ENCODE peak calls at places on chromosomes 7 and 10, in eight cellular contexts. V is OCI-LY7; J is colonic mucosa; I is HCT116; W is CD8-positive, alpha-beta T cell; N is fibroblast of pulmonary artery; R is BE2C; M is CD4-positive, CD25-positive, alpha-beta regulatory T cell. A is an unnamed sample.

GRCh38 chr7:4951903-4952636 is 6.9 kb downstream of the MMD2 start:
- DNase-seq in V (peak), J (no peak), I (no peak), W (no peak), N (peak), R (no peak), M (no peak), A (no peak)

GRCh38 chr7:46551603-46552002 is 630.5 kb upstream of the IGFBP3 start:
- DNase-seq in V (no peak), J (no peak), I (no peak), W (no peak), N (no peak), R (no peak), M (no peak), A (no peak)

GRCh38 chr10:116689096-116689495 is 53.3 kb downstream of the HSPA12A start:
- DNase-seq in V (no peak), J (no peak), I (no peak), W (no peak), N (no peak), R (no peak), M (no peak), A (no peak)

GRCh38 chr7:112743811-112744210 is 46.4 kb downstream of the TMEM168 start:
- DNase-seq in V (no peak), J (no peak), I (no peak), W (no peak), N (no peak), R (peak), M (no peak), A (no peak)

GRCh38 chr10:117003336-117003735 is 1.7 kb downstream of the SHTN1 start:
- DNase-seq in V (no peak), J (no peak), I (no peak), W (no peak), N (no peak), R (no peak), M (no peak), A (no peak)

GRCh38 chr10:113788604-113789083 is 37.2 kb downstream of the PLEKHS1 start:
- DNase-seq in V (no peak), J (peak), I (peak), W (no peak), N (peak), R (no peak), M (no peak), A (peak)

GRCh38 chr10:47020491-47020890 is 109.3 kb downstream of the PTPN20 start:
- DNase-seq in V (no peak), J (no peak), I (no peak), W (no peak), N (peak), R (no peak), M (no peak), A (peak)

GRCh38 chr10:72013202-72013945 is 49.2 kb downstream of the CHST3 start:
- DNase-seq in V (no peak), J (no peak), I (no peak), W (no peak), N (no peak), R (peak), M (no peak), A (no peak)

GRCh38 chr7:24932815-24933214 is 47.2 kb downstream of the OSBPL3 start:
- DNase-seq in V (peak), J (no peak), I (no peak), W (no peak), N (no peak), R (no peak), M (no peak), A (no peak)

GRCh38 chr7:13551503-13551902 is 438.0 kb downstream of the ETV1 start:
- DNase-seq in V (no peak), J (no peak), I (no peak), W (no peak), N (no peak), R (peak), M (no peak), A (no peak)

GRCh38 chr10:11180228-11180627 is 162.6 kb downstream of the CELF2 start:
- DNase-seq in V (no peak), J (no peak), I (no peak), W (peak), N (no peak), R (no peak), M (peak), A (no peak)

GRCh38 chr7:50792342-50793114 is 9.8 kb upstream of the GRB10 start:
- DNase-seq in V (no peak), J (no peak), I (no peak), W (no peak), N (peak), R (no peak), M (no peak), A (no peak)

GRCh38 chr10:33900591-33900990 is 566.1 kb upstream of the NRP1 start:
- DNase-seq in V (no peak), J (no peak), I (no peak), W (no peak), N (peak), R (no peak), M (no peak), A (no peak)

GRCh38 chr7:33447980-33448379 is 318.6 kb downstream of the BBS9 start:
- DNase-seq in V (no peak), J (no peak), I (no peak), W (no peak), N (peak), R (no peak), M (no peak), A (no peak)

GRCh38 chr7:150405584-150406310 is 26.6 kb downstream of the ZNF775 start:
- DNase-seq in V (peak), J (peak), I (no peak), W (no peak), N (no peak), R (no peak), M (no peak), A (no peak)

GRCh38 chr7:80552304-80552703 is 40.4 kb upstream of the GNAT3 start:
- DNase-seq in V (no peak), J (no peak), I (no peak), W (no peak), N (peak), R (no peak), M (no peak), A (no peak)

GRCh38 chr10:108852211-108852610 is 1071.1 kb downstream of the XPNPEP1 start:
- DNase-seq in V (no peak), J (no peak), I (no peak), W (no peak), N (no peak), R (no peak), M (no peak), A (no peak)

DNA sequence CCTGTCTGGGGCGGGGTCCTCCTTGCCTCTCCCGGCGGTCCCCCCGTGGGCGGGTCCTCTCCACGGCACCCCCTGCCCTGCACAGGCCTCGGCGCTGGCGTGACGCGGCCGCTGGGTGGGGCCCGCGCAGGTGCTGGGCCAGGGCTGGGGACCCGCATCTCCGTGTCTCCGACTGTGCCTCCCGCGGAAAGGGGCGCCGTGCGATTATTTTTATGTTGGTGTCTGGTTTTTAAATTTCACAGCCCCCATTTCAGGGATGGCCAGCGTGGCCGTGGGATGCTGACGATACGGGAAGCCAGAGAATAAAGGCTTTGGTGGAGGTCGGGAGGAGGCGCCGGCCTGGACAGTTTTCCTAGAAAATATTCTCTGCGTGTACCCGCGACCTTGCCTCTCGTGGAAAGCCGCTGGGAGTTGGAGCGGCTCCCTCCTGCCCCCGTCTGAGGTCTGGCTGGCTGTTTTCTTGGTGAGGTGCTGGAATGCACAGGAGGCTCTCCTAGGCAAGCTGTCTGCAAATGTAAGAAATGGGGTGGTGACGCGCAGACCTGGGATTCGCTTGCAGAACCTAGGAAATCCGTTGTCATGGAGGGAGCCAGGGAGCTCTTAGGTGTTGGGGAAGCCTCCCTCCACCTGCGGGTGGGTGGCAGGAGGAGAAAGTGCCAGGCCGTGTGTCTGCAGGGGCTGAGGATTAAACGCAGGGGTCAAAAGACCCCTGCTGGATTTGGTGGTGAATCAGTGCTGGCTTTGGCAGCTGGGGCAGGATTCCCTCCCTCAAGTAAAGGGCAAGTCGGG is 28.7 kb upstream of the JAKMIP3 start:
- DNase-seq in V (no peak), J (no peak), I (no peak), W (no peak), N (no peak), R (no peak), M (no peak), A (no peak)
- H3K4me3 ChIP-seq in V (no peak), J (peak), I (no peak), W (no peak), N (no peak), R (no peak), M (no peak), A (no peak)

GRCh38 chr7:132607656-132608055 is 31.4 kb upstream of the PLXNA4 start:
- DNase-seq in V (no peak), J (no peak), I (no peak), W (no peak), N (no peak), R (no peak), M (no peak), A (no peak)
- H3K4me3 ChIP-seq in V (no peak), J (no peak), I (no peak), W (no peak), N (no peak), R (no peak), M (no peak), A (no peak)

DNA sequence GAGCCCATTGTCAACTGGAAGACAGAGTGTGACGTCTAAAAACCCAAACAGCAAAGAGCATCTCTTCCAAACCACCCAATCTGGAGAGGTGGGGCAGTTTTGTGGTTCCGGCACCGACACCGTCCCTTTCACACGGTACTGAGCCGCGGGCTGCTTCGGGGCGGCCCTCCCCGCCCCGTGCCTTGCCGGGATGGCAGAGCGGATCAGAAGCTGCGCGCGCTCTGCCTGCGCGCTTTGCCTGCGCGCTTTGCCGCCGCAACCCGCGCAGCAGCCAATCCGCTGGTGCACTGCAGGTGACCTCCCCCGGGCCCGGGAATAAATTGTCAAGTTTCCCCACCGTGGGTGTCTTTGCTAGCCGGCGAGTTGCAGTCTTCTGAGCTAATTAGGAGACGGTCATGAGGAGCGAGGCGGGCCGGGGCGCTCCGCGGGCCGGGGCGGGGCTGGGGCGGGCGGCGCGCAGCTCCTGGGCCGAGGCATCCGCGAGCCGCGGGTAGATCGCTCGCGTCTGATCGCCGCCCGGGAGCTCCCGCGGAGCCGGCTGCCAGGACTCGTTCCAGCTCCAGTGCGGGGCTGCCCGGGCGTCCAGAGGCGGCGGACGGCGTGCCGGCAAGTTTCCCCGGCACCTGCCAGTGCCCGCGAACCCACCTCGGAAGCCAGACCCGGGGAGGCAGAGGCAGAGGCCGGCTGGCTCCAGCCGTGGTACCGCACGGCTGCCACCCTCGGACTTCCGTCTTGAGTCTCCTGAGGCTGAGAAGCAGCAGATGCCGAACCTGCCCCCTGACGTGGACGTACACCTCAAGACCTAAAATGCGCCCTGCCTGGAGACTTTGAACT is 536.0 kb upstream of the GALNT17 start:
- DNase-seq in V (no peak), J (peak), I (no peak), W (no peak), N (no peak), R (peak), M (no peak), A (no peak)
- H3K4me3 ChIP-seq in V (peak), J (peak), I (no peak), W (no peak), N (no peak), R (peak), M (no peak), A (peak)

DNA sequence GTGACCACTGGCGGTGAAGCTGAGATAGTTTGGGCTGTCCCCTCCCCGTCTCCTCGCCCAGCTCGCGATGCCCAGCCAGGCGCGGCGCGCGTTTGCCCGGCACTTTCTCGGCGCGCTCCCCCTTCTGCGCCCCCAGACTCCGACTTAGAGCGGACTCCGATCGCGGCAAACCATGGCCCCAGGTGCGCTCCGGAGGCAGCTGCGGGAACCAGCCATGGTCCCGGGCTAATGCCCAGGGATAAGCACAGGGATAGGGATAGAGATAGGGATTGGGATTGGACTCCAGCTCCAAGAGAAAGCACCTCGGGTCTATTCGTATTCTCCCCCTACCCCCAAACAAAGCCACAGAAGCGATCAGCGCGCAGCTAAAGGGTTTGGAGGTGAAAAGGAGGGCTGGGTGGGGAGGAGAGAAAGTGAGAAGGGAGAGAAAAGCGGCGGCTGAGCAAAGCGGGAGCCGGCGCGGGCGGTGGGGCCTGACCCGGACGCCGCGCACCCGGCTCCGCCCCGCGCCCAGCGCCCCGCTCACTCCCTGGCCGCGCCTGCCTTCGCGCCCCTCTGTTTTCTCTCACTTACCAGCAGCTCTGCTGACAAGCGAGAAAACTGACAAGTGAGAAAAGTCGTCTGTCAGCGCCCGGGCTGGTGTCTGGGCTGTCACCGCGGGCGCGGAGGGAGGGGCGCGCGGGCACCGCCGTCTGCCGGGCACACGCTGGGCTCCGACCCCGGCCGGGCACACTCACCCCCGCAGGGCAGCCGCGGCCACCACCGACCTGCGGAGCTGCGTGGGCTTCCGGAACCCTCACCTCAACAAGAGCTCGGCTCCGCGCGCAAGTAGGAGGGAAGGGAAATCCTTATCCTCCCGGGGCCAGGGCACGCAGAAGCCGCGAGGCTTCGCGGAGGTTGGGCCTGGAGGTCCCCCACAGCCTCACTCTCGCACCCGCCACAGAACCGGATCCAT is at the start of gene PDE1C:
- DNase-seq in V (no peak), J (no peak), I (no peak), W (no peak), N (no peak), R (no peak), M (no peak), A (no peak)
- H3K4me3 ChIP-seq in V (no peak), J (peak), I (no peak), W (no peak), N (peak), R (no peak), M (no peak), A (peak)

GRCh38 chr7:27111753-27112277 is 9.3 kb upstream of the HOXA2 start:
- DNase-seq in V (no peak), J (peak), I (no peak), W (no peak), N (no peak), R (no peak), M (no peak), A (no peak)

GRCh38 chr7:27110977-27111752 is 8.7 kb upstream of the HOXA2 start:
- DNase-seq in V (no peak), J (peak), I (no peak), W (no peak), N (peak), R (no peak), M (no peak), A (no peak)

GRCh38 chr7:27112960-27113949 is 10.8 kb upstream of the HOXA2 start:
- DNase-seq in V (no peak), J (peak), I (peak), W (no peak), N (peak), R (no peak), M (no peak), A (peak)

GRCh38 chr7:27113991-27114866 is 11.7 kb upstream of the HOXA2 start:
- DNase-seq in V (no peak), J (peak), I (no peak), W (no peak), N (no peak), R (no peak), M (no peak), A (no peak)

DNA sequence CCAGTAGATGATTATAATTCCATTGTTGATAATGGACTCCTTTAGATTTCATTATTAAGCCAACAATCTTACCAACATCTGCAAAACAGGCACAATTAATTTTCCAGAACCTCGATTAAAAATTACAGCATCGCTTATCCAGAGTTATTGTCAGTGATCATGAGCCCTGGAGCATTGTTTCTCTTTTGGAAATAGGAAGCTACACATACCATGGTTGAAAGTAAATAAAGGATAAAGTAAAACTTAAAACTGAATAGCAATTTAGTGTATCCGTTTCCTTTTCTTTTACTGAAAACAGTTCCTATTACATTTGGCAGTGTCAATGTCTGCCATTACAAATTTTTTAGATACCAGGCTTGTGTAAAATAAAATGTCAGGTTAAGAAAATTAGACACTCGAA is 9.9 kb upstream of the HOXA2 start:
- DNase-seq in V (no peak), J (no peak), I (no peak), W (no peak), N (no peak), R (no peak), M (no peak), A (no peak)
- H3K4me3 ChIP-seq in V (no peak), J (no peak), I (peak), W (no peak), N (peak), R (no peak), M (no peak), A (peak)

A was measured in AG04450.